ENCODE peak calls at places on chromosomes 7 and 10, in four cellular contexts. E is fibroblast of lung, B is Panc1, N is psoas muscle. Z is an unnamed sample. For H3K9me3, the result is how much of the 10 kb centered on the place peaks cover.

GRCh38 chr7:76244781-76245391 is 43.2 kb downstream of the SRRM3 start:
- DNase-seq in E (no peak), B (no peak), N (no peak), Z (no peak)

GRCh38 chr10:63553031-63553430 is 31.8 kb downstream of the REEP3 start:
- DNase-seq in E (peak), B (peak), N (no peak), Z (no peak)

GRCh38 chr10:132627736-132628512 is 90.3 kb downstream of the INPP5A start:
- DNase-seq in E (peak), B (no peak), N (peak), Z (no peak)

GRCh38 chr7:23938937-23939552 is 229.0 kb downstream of the STK31 start:
- DNase-seq in E (peak), B (peak), N (no peak), Z (no peak)

GRCh38 chr10:82190432-82191260 is 315.7 kb downstream of the NRG3 start:
- DNase-seq in E (no peak), B (no peak), N (no peak), Z (no peak)

GRCh38 chr7:15007507-15007906 is 105.0 kb upstream of the DGKB start:
- DNase-seq in E (peak), B (no peak), N (no peak), Z (no peak)

GRCh38 chr7:114048386-114049235 is 129.8 kb upstream of the PPP1R3A start:
- DNase-seq in E (peak), B (peak), N (no peak), Z (no peak)

GRCh38 chr10:99365311-99365710 is 36.2 kb downstream of the CNNM1 start:
- DNase-seq in E (no peak), B (no peak), N (no peak), Z (no peak)

GRCh38 chr7:42493436-42494198 is 256.6 kb upstream of the GLI3 start:
- DNase-seq in E (peak), B (no peak), N (peak), Z (no peak)

GRCh38 chr7:1667566-1668485 is 2.3 kb upstream of the ELFN1 start:
- DNase-seq in E (no peak), B (no peak), N (peak), Z (peak)

GRCh38 chr10:70561051-70561450 is 41.5 kb downstream of the PRF1 start:
- DNase-seq in E (peak), B (no peak), N (no peak), Z (no peak)

GRCh38 chr7:158283016-158283974 is 304.3 kb downstream of the PTPRN2 start:
- DNase-seq in E (no peak), B (no peak), N (no peak), Z (no peak)
- H3K9me3 ChIP-seq in E (under half), B (under half), N (under half), Z (under half)

GRCh38 chr10:131571346-131571745 is 259.8 kb upstream of the TCERG1L start:
- DNase-seq in E (no peak), B (no peak), N (no peak), Z (no peak)

GRCh38 chr10:131570716-131571307 is 259.3 kb upstream of the TCERG1L start:
- DNase-seq in E (no peak), B (no peak), N (no peak), Z (no peak)

GRCh38 chr10:131571845-131572244 is 260.3 kb upstream of the TCERG1L start:
- DNase-seq in E (no peak), B (no peak), N (no peak), Z (no peak)

GRCh38 chr10:131568866-131569265 is 257.3 kb upstream of the TCERG1L start:
- DNase-seq in E (no peak), B (no peak), N (no peak), Z (no peak)

DNA sequence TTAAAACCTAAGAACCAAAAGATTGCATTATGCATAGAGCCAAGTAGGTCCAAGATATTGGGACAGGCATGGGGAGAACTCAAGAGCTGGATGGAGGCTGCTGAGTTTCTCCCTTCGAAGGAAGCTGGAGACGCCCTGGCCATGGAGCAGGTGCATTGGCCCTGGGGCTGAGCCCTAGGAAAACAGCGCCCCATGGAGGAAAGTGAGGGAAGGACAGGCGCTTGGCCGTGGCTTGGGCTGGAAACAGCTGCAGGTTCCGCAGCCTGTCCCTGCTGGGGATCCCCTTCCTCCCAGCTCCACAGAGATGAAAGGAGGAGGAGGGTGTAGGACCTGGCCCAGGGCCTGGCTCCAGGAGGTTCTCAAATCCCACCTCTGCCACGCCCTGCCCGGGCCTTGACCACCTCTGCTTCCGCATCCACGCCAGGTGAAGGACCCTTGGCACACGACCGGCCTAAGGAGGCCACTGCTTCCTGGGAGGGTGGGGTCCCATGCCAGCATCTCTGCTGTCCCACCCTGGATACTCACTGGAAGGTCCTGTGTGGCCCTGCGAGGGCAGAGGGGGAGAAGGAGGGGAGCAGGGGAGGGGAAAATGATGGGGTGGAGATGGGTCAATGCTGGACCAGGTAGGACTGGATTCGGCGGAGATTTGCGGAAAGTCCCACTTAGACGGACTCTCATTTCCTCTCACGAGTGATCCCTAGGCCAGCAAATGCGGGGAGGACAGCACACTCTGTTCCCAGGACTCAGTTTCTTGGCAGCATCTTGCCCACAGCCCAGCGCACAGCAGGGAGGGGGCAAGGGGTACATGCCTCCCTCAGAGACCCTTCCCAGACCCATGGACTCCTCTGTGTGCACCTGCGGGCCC is 258.6 kb upstream of the TCERG1L start:
- DNase-seq in E (no peak), B (no peak), N (no peak), Z (no peak)
- H3K9me3 ChIP-seq in E (under half), B (under half), N (under half), Z (under half)

GRCh38 chr7:158062661-158063060 is 525.0 kb downstream of the PTPRN2 start:
- DNase-seq in E (no peak), B (no peak), N (no peak), Z (no peak)

GRCh38 chr7:158061884-158062656 is 525.6 kb downstream of the PTPRN2 start:
- DNase-seq in E (no peak), B (no peak), N (no peak), Z (no peak)

GRCh38 chr7:158060216-158060615 is 527.4 kb downstream of the PTPRN2 start:
- DNase-seq in E (no peak), B (no peak), N (no peak), Z (no peak)

GRCh38 chr7:158063850-158064610 is 523.6 kb downstream of the PTPRN2 start:
- DNase-seq in E (no peak), B (no peak), N (no peak), Z (no peak)

DNA sequence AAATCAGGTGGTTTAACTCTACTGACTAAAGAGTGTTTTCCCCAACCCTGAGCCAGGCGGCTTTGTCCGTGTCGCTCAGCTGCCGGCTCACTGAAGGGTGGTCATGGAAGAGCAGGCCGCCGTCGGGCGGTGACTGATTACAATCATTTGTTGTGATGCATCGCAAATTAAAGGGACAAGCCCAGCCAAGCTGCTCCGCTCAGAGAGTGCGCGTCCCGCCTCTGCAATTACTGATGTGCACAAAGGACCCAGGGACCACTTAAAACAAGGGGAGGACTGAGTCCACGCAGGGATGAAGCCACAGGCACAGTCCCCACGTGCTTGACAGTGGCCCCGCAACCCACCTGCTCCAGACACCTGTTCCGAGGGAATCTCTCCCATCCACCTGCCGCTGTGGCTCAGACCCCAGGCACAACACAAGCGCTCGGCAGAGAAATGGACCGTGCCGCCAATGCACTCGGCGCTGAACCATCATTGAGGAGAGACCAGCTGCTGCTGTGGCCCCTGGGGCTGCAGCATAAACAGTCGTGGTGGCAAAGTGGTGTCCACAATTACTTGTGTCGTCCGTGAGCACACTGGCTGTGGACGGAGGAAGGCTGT is 526.5 kb downstream of the PTPRN2 start:
- DNase-seq in E (no peak), B (no peak), N (no peak), Z (no peak)
- H3K9me3 ChIP-seq in E (under half), B (under half), N (under half), Z (under half)

DNA sequence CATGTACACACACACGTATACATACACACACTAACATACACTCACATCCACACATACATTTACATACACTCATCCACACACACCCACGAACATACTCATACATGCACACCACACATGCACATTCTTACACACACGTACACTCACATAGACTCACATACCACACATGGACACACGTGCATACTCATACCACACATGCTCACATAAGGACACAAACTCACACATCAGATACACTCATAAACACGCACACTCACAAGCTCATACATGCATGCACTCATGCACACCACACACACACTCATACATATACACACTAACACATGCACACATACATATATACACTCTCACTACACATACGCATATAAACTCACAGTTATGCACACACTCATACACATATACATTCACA is 1.2 kb upstream of the CALN1 start:
- DNase-seq in E (no peak), B (no peak), N (no peak), Z (no peak)
- H3K9me3 ChIP-seq in E (under half), B (under half), N (under half), Z (under half)

GRCh38 chr7:57204411-57204811 is 72.2 kb upstream of the ZNF479 start:
- DNase-seq in E (no peak), B (no peak), N (no peak), Z (no peak)
- H3K9me3 ChIP-seq in E (under half), B (under half), N (under half), Z (under half)